ENCODE peak calls at places on chromosomes 7 and 10, in five cellular contexts. P is natural killer cell, Q is type B pancreatic cell, R is AG08396, F is B cell. Z is an unnamed sample.

GRCh38 chr10:124590216-124591122 is 128.8 kb downstream of the LHPP start:
- DNase-seq in F (peak; percentile 29), P (no peak), R (peak; percentile 52), Q (no peak), Z (no peak)

GRCh38 chr7:106617860-106618259 is 43.1 kb downstream of the CCDC71L start:
- DNase-seq in R (no peak), F (no peak), P (no peak), Q (no peak), Z (no peak)

GRCh38 chr10:106816318-106817085 is 348.0 kb downstream of the SORCS1 start:
- DNase-seq in R (no peak), P (no peak), Q (no peak), F (no peak), Z (no peak)

GRCh38 chr7:112572669-112573301 is 92.0 kb downstream of the LSMEM1 start:
- DNase-seq in F (no peak), Q (no peak), R (no peak), P (no peak), Z (no peak)

GRCh38 chr7:2015251-2015871 is 217.4 kb downstream of the MAD1L1 start:
- DNase-seq in Q (peak; percentile 65), R (no peak), P (peak; percentile 11), F (peak; percentile 34), Z (no peak)

GRCh38 chr7:39624202-39624807 is 933 bp downstream of the RALA start:
- DNase-seq in Q (no peak), R (no peak), F (peak; percentile 49), P (no peak), Z (peak; percentile 53)

GRCh38 chr7:54967384-54967783 is 51.4 kb upstream of the EGFR start:
- DNase-seq in P (no peak), Q (no peak), R (peak; percentile 64), F (no peak), Z (no peak)

GRCh38 chr7:66198956-66199355 is 6.2 kb upstream of the TPST1 start:
- DNase-seq in F (no peak), R (no peak), P (no peak), Q (no peak), Z (no peak)

GRCh38 chr10:133123050-133123745 is 35.5 kb downstream of the ADGRA1 start:
- DNase-seq in Q (no peak), F (no peak), R (no peak), P (no peak), Z (no peak)

GRCh38 chr10:88693392-88694020 is 12.5 kb upstream of the LIPK start:
- DNase-seq in P (no peak), F (no peak), Q (no peak), R (no peak), Z (no peak)

GRCh38 chr10:23432161-23432560 is 6.7 kb upstream of the OTUD1 start:
- DNase-seq in P (no peak), R (no peak), Q (no peak), F (no peak), Z (no peak)

GRCh38 chr7:81812514-81813472 is 42.9 kb upstream of the HGF start:
- DNase-seq in F (no peak), Q (no peak), P (no peak), R (no peak), Z (no peak)

GRCh38 chr7:101630591-101630990 is 1.5 kb upstream of the MYL10 start:
- DNase-seq in P (no peak), F (no peak), R (no peak), Q (no peak), Z (no peak)

GRCh38 chr7:20114463-20114862 is 102.7 kb downstream of the MACC1 start:
- DNase-seq in F (peak; percentile 68), R (no peak), Q (no peak), P (no peak), Z (peak; percentile 30)

GRCh38 chr7:148334959-148335577 is 255.5 kb upstream of the C7orf33 start:
- DNase-seq in Q (no peak), F (no peak), P (no peak), R (no peak), Z (no peak)

GRCh38 chr10:21134645-21135395 is 237.7 kb upstream of the NEBL start:
- DNase-seq in P (no peak), F (no peak), R (no peak), Q (no peak), Z (no peak)

GRCh38 chr10:112820320-112820719 is 129.7 kb upstream of the TCF7L2 start:
- DNase-seq in R (no peak), P (no peak), Q (no peak), F (no peak), Z (no peak)

GRCh38 chr7:38438938-38439337 is 165.5 kb upstream of the TARP start:
- DNase-seq in P (no peak), F (no peak), R (no peak), Q (no peak), Z (no peak)

GRCh38 chr10:132209130-132209529 is 22.4 kb downstream of the DPYSL4 start:
- DNase-seq in P (no peak), R (peak; percentile 66), F (no peak), Q (no peak), Z (no peak)

GRCh38 chr10:86655173-86655540 is 810 bp downstream of the OPN4 start:
- DNase-seq in Q (no peak), P (no peak), F (no peak), R (no peak), Z (no peak)

GRCh38 chr10:65033957-65034356 is 1512.8 kb downstream of the REEP3 start:
- DNase-seq in P (no peak), F (no peak), Q (no peak), R (no peak), Z (no peak)

GRCh38 chr10:13422800-13423199 is 74.7 kb upstream of the SEPHS1 start:
- DNase-seq in R (no peak), P (no peak), F (no peak), Q (no peak), Z (no peak)

GRCh38 chr10:71964669-71965515 is 697 bp downstream of the CHST3 start:
- DNase-seq in F (no peak), Q (no peak), R (peak; percentile 84), P (no peak), Z (peak; percentile 38)

GRCh38 chr7:81769891-81770818 is at the start of gene HGF:
- DNase-seq in R (peak; percentile 67), P (no peak), F (no peak), Q (no peak), Z (no peak)

GRCh38 chr7:2460188-2460587 is 16.0 kb downstream of the GRIFIN start:
- DNase-seq in F (no peak), R (no peak), P (no peak), Q (no peak), Z (no peak)

GRCh38 chr10:119342017-119342734 is 134.8 kb downstream of the GRK5 start:
- DNase-seq in F (no peak), Q (no peak), P (no peak), R (peak; percentile 47), Z (no peak)

Z was measured in GM13976.